ENCODE peak calls at places on chromosomes 1 and 21, in four cellular contexts. N, C, E and I are unnamed samples.

GRCh38 chr1:11229178-11229577 is 33.2 kb downstream of the MTOR start:
- DNase-seq in N (no peak), C (no peak), E (no peak), I (no peak)

GRCh38 chr1:167723707-167724323 is 2.0 kb downstream of the MPZL1 start:
- DNase-seq in N (no peak), C (no peak), E (no peak), I (no peak)

GRCh38 chr1:60859111-60859510 is 223.2 kb upstream of the NFIA start:
- DNase-seq in N (no peak), C (no peak), E (no peak), I (no peak)

GRCh38 chr1:3469849-3470649 is 15.6 kb downstream of the ARHGEF16 start:
- DNase-seq in N (no peak), C (no peak), E (no peak), I (no peak)

GRCh38 chr1:77406661-77407060 is 124.8 kb downstream of the AK5 start:
- DNase-seq in N (no peak), C (no peak), E (no peak), I (no peak)

GRCh38 chr1:234150892-234151291 is 222.4 kb upstream of the COA6 start:
- DNase-seq in N (no peak), C (no peak), E (no peak), I (no peak)

GRCh38 chr1:153742411-153743142 is 14.7 kb downstream of the INTS3 start:
- DNase-seq in N (no peak), C (peak; percentile 76), E (peak; percentile 47), I (peak; percentile 53)

GRCh38 chr1:85572574-85572973 is 8.0 kb upstream of the CCN1 start:
- DNase-seq in N (no peak), C (no peak), E (no peak), I (no peak)

GRCh38 chr1:186183970-186184628 is 191.0 kb downstream of the TPR start:
- DNase-seq in N (no peak), C (peak; percentile 41), E (peak; percentile 25), I (no peak)

GRCh38 chr21:39799178-39799577 is 54.2 kb downstream of the IGSF5 start:
- DNase-seq in N (no peak), C (no peak), E (no peak), I (no peak)

GRCh38 chr1:27689423-27690173 is 17.6 kb upstream of the IFI6 start:
- DNase-seq in N (no peak), C (peak; percentile 77), E (no peak), I (peak; percentile 38)

GRCh38 chr1:183239793-183240625 is 53.9 kb downstream of the LAMC2 start:
- DNase-seq in N (no peak), C (no peak), E (no peak), I (no peak)

GRCh38 chr1:20187103-20187812 is 940 bp upstream of the PLA2G2C start:
- DNase-seq in N (no peak), C (no peak), E (no peak), I (no peak)

GRCh38 chr1:83747853-83748482 is 251.0 kb downstream of the TTLL7 start:
- DNase-seq in N (no peak), C (no peak), E (no peak), I (no peak)

GRCh38 chr1:168691541-168691940 is 37.5 kb downstream of the DPT start:
- DNase-seq in N (no peak), C (no peak), E (no peak), I (no peak)

GRCh38 chr1:29236993-29237905 is 927 bp downstream of the PTPRU start:
- DNase-seq in N (peak; percentile 21), C (peak; percentile 47), E (peak; percentile 23), I (no peak)

GRCh38 chr1:20080441-20081330 is 10.7 kb downstream of the PLA2G5 start:
- DNase-seq in N (no peak), C (no peak), E (peak; percentile 48), I (peak; percentile 55)

GRCh38 chr1:230708631-230709580 is 5.0 kb downstream of the AGT start:
- DNase-seq in N (peak; percentile 47), C (peak; percentile 27), E (no peak), I (no peak)

GRCh38 chr1:200628223-200628868 is 7.8 kb upstream of the KIF14 start:
- DNase-seq in N (no peak), C (no peak), E (peak; percentile 81), I (peak; percentile 75)

GRCh38 chr1:234512376-234512965 is 33.5 kb upstream of the TARBP1 start:
- DNase-seq in N (no peak), C (no peak), E (no peak), I (no peak)

GRCh38 chr21:24411429-24411828 is 1195.9 kb downstream of the MRPL39 start:
- DNase-seq in N (no peak), C (no peak), E (no peak), I (no peak)

DNA sequence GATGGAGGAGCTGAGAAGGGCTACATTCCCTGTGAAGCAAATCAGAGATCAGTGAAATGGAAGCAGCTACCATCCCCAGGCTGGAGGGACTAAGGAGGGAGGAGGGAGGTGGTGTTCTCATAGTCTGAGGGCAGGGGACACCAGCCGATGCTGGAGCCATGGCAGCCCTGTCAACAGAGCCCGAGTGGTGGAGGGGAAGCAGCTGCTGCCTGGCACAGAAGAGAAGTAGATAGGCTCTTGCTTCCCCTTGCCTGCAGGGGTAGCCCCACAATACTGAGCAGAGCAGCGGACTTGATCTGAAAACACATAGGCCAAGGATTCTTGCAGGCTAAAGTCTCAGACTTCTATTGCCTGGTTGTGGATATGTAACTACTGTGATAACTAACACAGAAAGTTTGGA is 255.1 kb downstream of the FGGY start:
- DNase-seq in N (no peak), C (no peak), E (no peak), I (no peak)
- TF ChIP-seq CTCF in N (no peak), C (no peak), E (no peak), I (no peak)

DNA sequence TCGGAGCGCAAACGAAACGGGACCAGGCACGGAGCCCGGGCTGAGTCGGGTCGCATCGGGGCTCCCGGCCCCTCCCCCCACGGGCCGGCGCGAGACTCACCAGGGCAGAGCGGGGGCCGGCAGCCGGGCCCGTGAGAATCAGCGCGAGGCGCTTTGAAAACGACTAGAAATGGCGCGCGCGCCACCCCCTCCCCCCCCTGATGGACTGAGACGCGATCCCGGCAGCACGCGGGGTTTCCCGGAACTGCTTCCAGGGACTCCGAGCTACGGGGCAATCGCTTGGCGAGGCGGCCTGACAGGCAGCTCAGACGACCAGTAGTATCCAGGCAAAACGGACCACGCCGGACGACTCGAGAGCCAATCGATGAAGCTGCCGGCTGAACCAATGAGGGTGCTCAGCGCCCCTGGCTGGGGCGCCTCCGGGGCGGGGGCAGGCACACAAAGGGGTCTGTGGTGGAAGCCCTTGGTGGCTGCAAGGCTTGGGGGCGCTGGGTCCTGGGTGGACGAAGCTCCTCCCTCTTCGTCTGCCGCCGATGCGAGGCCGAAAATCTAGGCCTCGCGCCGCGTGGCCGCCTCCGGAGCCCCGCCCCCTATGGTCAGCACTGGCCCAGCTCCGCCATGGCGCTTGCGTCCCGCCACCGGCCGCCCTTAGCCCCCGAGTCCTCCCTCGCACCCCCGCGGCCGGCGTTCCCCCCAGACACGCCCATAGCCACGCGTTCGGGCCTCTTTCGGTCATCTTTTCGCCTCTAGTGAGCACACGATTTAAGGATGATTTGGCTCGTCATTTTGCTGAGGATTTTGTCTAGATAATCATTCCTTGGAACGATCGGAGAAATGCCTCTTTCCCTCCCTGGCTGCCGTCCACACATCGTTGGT is at the start of gene HNRNPR:
- DNase-seq in N (peak; percentile 99), C (peak; percentile 100), E (peak; percentile 99), I (peak; percentile 100)
- TF ChIP-seq CTCF in N (no peak), C (no peak), E (no peak), I (no peak)

DNA sequence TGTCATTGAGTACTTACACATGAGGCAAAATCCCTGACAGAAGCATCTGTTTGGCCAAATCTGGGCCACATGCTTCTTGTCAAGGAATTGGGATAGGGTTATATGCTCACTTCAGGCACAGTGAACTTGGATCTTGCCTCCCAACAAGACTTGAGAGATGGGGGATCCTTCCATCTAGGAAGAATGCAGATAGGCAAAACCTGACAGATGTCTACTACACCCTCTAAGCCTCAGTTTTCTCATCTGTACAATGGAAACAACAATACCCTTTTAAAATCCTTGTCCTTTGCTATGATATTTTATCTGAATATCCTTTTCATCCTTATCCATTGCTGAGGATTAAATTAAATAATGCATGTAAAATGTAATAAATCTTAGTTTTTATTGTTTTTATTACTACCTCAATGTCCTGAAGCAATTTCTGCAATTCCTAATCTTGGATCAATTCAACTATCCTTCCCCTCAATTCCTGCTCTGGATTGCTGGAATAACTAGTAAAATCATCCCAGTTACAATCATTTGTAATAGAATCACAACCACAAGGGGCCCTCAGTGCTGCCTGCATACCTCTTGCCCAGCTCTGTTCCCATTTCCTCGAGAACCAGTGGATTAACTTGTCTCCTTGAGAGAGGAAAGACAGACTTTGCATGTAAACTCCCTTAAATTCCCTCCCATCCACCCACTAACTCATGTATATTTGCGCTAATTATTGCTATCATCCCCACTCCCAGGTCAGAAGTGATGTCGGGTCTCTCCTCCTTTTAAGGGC is 8.1 kb upstream of the XPR1 start:
- DNase-seq in N (no peak), C (peak; percentile 61), E (no peak), I (no peak)
- TF ChIP-seq CTCF in N (no peak), C (peak; percentile 56), E (no peak), I (no peak)

DNA sequence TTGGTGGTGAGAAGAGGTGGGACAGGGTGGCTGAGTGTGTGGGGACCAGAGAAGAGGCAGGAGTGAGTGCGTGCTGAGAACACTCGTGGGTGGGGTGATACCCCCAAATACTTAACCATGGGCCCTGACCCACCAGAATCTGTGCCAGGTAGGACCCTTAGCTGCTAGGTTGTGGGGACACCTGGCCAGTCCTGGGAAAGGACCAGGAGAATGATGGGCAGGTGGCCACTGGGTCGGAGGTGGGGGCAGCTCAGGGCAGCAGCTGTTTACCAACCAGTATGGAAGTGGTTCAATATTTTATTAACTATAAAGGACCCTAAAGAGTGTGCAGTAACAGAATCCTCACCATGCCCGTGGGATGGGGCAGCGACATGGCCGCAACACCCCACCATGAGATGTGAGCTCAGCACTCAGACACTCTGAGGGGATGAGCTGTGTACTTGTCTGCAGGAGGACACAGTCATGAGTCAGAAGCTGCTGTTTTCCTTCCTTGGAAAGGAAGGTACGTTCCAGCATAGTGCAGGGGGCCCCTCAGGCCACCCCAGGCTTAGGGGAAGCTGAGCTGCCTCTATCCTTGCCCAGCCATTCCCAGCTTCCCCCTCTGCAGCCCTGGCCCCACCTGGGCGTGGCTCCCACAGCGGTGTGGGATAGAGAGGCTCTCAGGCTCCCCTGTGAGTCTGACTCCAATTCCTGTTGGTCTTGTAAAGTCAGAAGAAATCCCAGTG is 25.4 kb downstream of the TEX35 start:
- DNase-seq in N (no peak), C (peak; percentile 77), E (no peak), I (no peak)
- TF ChIP-seq CTCF in N (no peak), C (no peak), E (no peak), I (no peak)

GRCh38 chr1:228073870-228074545 is 8.5 kb upstream of the ARF1 start:
- DNase-seq in N (no peak), C (peak; percentile 27), E (no peak), I (no peak)
- TF ChIP-seq CTCF in N (no peak), C (peak; percentile 37), E (peak; percentile 25), I (no peak)

GRCh38 chr1:184379111-184379752 is 7.6 kb upstream of the C1orf21 start:
- DNase-seq in N (no peak), C (no peak), E (no peak), I (no peak)
- TF ChIP-seq CTCF in N (no peak), C (peak; percentile 3), E (peak; percentile 35), I (peak; percentile 14)